ENCODE peak calls at places on chromosomes 12 and 14, in nine cellular contexts. B is effector CD4-positive, alpha-beta T cell; O is ovary; R is brain microvascular endothelial cell; U is COR-L47; Y is CD8-positive, alpha-beta memory T cell; G is stimulated activated CD8-positive, alpha-beta memory T cell treated with anti-CD3 and anti-CD28 coated beads, Interleukin-15, amount 100 ng/mL, for 24 hours; T is central memory CD4-positive, alpha-beta T cell; J is stimulated activated CD4-positive, alpha-beta T cell treated with anti-CD3 and anti-CD28 coated beads, Interleukin-12 subunit alpha, Interleukin-12 subunit beta, amount 100 ng/mL, for 48 hours. C is an unnamed sample.

GRCh38 chr14:105931808-105932483 is 405.6 kb downstream of the TMEM121 start:
- DNase-seq in B (no peak), O (peak), R (no peak), U (peak), Y (no peak), G (no peak), T (no peak), J (no peak), C (no peak)

GRCh38 chr12:53485955-53486729 is 13.1 kb downstream of the MAP3K12 start:
- DNase-seq in B (no peak), O (no peak), R (no peak), U (no peak), Y (no peak), G (no peak), T (no peak), J (no peak), C (no peak)

GRCh38 chr14:77040995-77041744 is 12.7 kb upstream of the IRF2BPL start:
- DNase-seq in B (peak), O (no peak), R (no peak), U (no peak), Y (peak), G (no peak), T (peak), J (no peak), C (no peak)

GRCh38 chr12:112252184-112252583 is 126.8 kb downstream of the TRAFD1 start:
- DNase-seq in B (no peak), O (no peak), R (peak), U (no peak), Y (no peak), G (no peak), T (no peak), J (no peak), C (peak)

GRCh38 chr14:52716160-52716559 is 9.2 kb downstream of the PSMC6 start:
- DNase-seq in B (no peak), O (no peak), R (no peak), U (no peak), Y (no peak), G (no peak), T (no peak), J (no peak), C (no peak)

GRCh38 chr12:132827763-132828703 is 636 bp downstream of the GOLGA3 start:
- DNase-seq in B (peak), O (no peak), R (peak), U (no peak), Y (no peak), G (peak), T (no peak), J (no peak), C (peak)

GRCh38 chr14:50812180-50812579 is 18.8 kb downstream of the NIN start:
- DNase-seq in B (no peak), O (no peak), R (no peak), U (no peak), Y (no peak), G (no peak), T (no peak), J (no peak), C (no peak)

GRCh38 chr14:73824116-73824515 is 27.5 kb upstream of the PTGR2 start:
- DNase-seq in B (no peak), O (no peak), R (no peak), U (no peak), Y (no peak), G (no peak), T (no peak), J (no peak), C (no peak)

GRCh38 chr14:92897922-92898599 is 24.9 kb upstream of the CHGA start:
- DNase-seq in B (no peak), O (no peak), R (no peak), U (no peak), Y (no peak), G (peak), T (no peak), J (peak), C (no peak)

GRCh38 chr12:38823743-38824142 is 81.6 kb downstream of the CPNE8 start:
- DNase-seq in B (no peak), O (no peak), R (no peak), U (no peak), Y (no peak), G (no peak), T (no peak), J (no peak), C (peak)

GRCh38 chr14:92785601-92786426 is 8.3 kb upstream of the GOLGA5 start:
- DNase-seq in B (no peak), O (peak), R (peak), U (no peak), Y (no peak), G (no peak), T (no peak), J (no peak), C (peak)

GRCh38 chr14:91229743-91230200 is 14.7 kb downstream of the GPR68 start:
- DNase-seq in B (peak), O (no peak), R (peak), U (no peak), Y (peak), G (no peak), T (peak), J (no peak), C (peak)